ENCODE peak calls at places on chromosome 9, in six cellular contexts. T is naive thymus-derived CD8-positive, alpha-beta T cell; V is NCI-H187; N is HTR-8/SVneo; G is GM18507; M is activated CD8-positive, alpha-beta memory T cell treated with anti-CD3 and anti-CD28 coated beads, Interleukin-2, amount 50 U/mL, for 48 hours. L is an unnamed sample.

GRCh38 chr9:96222132-96222531 is 79.8 kb downstream of the HSD17B3 start:
- DNase-seq in T (no peak), M (no peak), N (no peak), G (no peak), V (no peak), L (no peak)

GRCh38 chr9:79694208-79694607 is 122.4 kb downstream of the TLE4 start:
- DNase-seq in N (no peak), M (no peak), T (no peak), G (no peak), V (no peak), L (no peak)

GRCh38 chr9:108972626-108973209 is 38.5 kb downstream of the ABITRAM start:
- DNase-seq in G (no peak), N (no peak), M (no peak), V (no peak), T (no peak), L (no peak)

GRCh38 chr9:107513464-107514092 is 24.0 kb upstream of the KLF4 start:
- DNase-seq in V (no peak), M (no peak), G (no peak), T (no peak), N (no peak), L (no peak)

GRCh38 chr9:134205636-134206316 is 41.4 kb upstream of the RNU6ATAC start:
- DNase-seq in M (no peak), G (no peak), V (no peak), T (no peak), N (no peak), L (peak)

GRCh38 chr9:2634158-2634557 is 12.6 kb downstream of the VLDLR start:
- DNase-seq in M (no peak), N (no peak), V (no peak), G (no peak), T (no peak), L (no peak)

GRCh38 chr9:75265525-75265972 is 177.2 kb downstream of the OSTF1 start:
- DNase-seq in G (peak), T (peak), V (peak), M (peak), N (peak), L (no peak)

GRCh38 chr9:108544866-108545265 is 310.9 kb downstream of the ACTL7B start:
- DNase-seq in V (no peak), M (no peak), T (no peak), N (no peak), G (no peak), L (no peak)

GRCh38 chr9:133958756-133959155 is 33.4 kb downstream of the VAV2 start:
- DNase-seq in N (no peak), G (no peak), T (no peak), M (no peak), V (no peak), L (no peak)

GRCh38 chr9:36142510-36143161 is 6.1 kb downstream of the GLIPR2 start:
- DNase-seq in G (no peak), V (no peak), T (no peak), M (peak), N (no peak), L (no peak)

GRCh38 chr9:14021871-14022525 is 291.9 kb downstream of the NFIB start:
- DNase-seq in G (no peak), N (peak), M (no peak), T (no peak), V (no peak), L (no peak)

GRCh38 chr9:35521708-35522107 is 31.8 kb downstream of the RUSC2 start:
- DNase-seq in T (no peak), M (no peak), V (no peak), N (no peak), G (no peak), L (no peak)

GRCh38 chr9:128550770-128551651 is 1.4 kb upstream of the SPTAN1 start:
- DNase-seq in V (no peak), G (no peak), T (no peak), N (no peak), M (no peak), L (peak)

L was measured in uterus.